ENCODE peak calls at places on chromosomes 5 and 9, in four cellular contexts. One of them, this sample, is unnamed.

GRCh38 chr9:31490551-31491106 is 893.8 kb upstream of the ACO1 start:
- DNase-seq in COR-L47: no peak
- DNase-seq in left ventricle myocardium inferior: no peak
- DNase-seq in CD8-positive, alpha-beta T cell: no peak
- DNase-seq in this sample: no peak

GRCh38 chr5:159049844-159050318 is 49.8 kb downstream of the EBF1 start:
- DNase-seq in COR-L47: no peak
- DNase-seq in left ventricle myocardium inferior: no peak
- DNase-seq in CD8-positive, alpha-beta T cell: no peak
- DNase-seq in this sample: no peak

GRCh38 chr9:126514037-126514821 is 99.5 kb upstream of the LMX1B start:
- DNase-seq in COR-L47: peak
- DNase-seq in left ventricle myocardium inferior: peak
- DNase-seq in CD8-positive, alpha-beta T cell: peak
- DNase-seq in this sample: no peak

GRCh38 chr9:131656356-131657030 is 83.4 kb downstream of the RAPGEF1 start:
- DNase-seq in COR-L47: no peak
- DNase-seq in left ventricle myocardium inferior: peak
- DNase-seq in CD8-positive, alpha-beta T cell: peak
- DNase-seq in this sample: peak

GRCh38 chr5:166251786-166252185 is 2039.7 kb upstream of the WWC1 start:
- DNase-seq in COR-L47: no peak
- DNase-seq in left ventricle myocardium inferior: no peak
- DNase-seq in CD8-positive, alpha-beta T cell: no peak
- DNase-seq in this sample: no peak

GRCh38 chr9:91273853-91274552 is 87.7 kb downstream of the AUH start:
- DNase-seq in COR-L47: no peak
- DNase-seq in left ventricle myocardium inferior: no peak
- DNase-seq in CD8-positive, alpha-beta T cell: no peak
- DNase-seq in this sample: no peak

GRCh38 chr5:179288101-179288808 is 57.0 kb downstream of the ADAMTS2 start:
- DNase-seq in COR-L47: no peak
- DNase-seq in left ventricle myocardium inferior: no peak
- DNase-seq in CD8-positive, alpha-beta T cell: no peak
- DNase-seq in this sample: no peak

GRCh38 chr5:150377964-150378694 is 20.6 kb downstream of the TCOF1 start:
- DNase-seq in COR-L47: no peak
- DNase-seq in left ventricle myocardium inferior: no peak
- DNase-seq in CD8-positive, alpha-beta T cell: no peak
- DNase-seq in this sample: no peak

GRCh38 chr9:34884732-34885131 is 73.4 kb upstream of the PHF24 start:
- DNase-seq in COR-L47: no peak
- DNase-seq in left ventricle myocardium inferior: no peak
- DNase-seq in CD8-positive, alpha-beta T cell: no peak
- DNase-seq in this sample: no peak

GRCh38 chr9:127182901-127183746 is 60.7 kb upstream of the ANGPTL2 start:
- DNase-seq in COR-L47: no peak
- DNase-seq in left ventricle myocardium inferior: no peak
- DNase-seq in CD8-positive, alpha-beta T cell: no peak
- DNase-seq in this sample: no peak

GRCh38 chr9:121640076-121640475 is 11.4 kb upstream of the DAB2IP start:
- DNase-seq in COR-L47: no peak
- DNase-seq in left ventricle myocardium inferior: peak
- DNase-seq in CD8-positive, alpha-beta T cell: no peak
- DNase-seq in this sample: no peak

GRCh38 chr5:136194611-136195010 is 1.6 kb upstream of the SMIM32 start:
- DNase-seq in COR-L47: no peak
- DNase-seq in left ventricle myocardium inferior: no peak
- DNase-seq in CD8-positive, alpha-beta T cell: no peak
- DNase-seq in this sample: no peak

GRCh38 chr9:12723409-12724028 is 30.3 kb downstream of the TYRP1 start:
- DNase-seq in COR-L47: peak
- DNase-seq in left ventricle myocardium inferior: no peak
- DNase-seq in CD8-positive, alpha-beta T cell: no peak
- DNase-seq in this sample: no peak

GRCh38 chr9:70021026-70021571 is 22.5 kb upstream of the MAMDC2 start:
- DNase-seq in COR-L47: peak
- DNase-seq in left ventricle myocardium inferior: peak
- DNase-seq in CD8-positive, alpha-beta T cell: no peak
- DNase-seq in this sample: no peak

GRCh38 chr9:110777843-110778215 is 109.2 kb downstream of the MUSK start:
- DNase-seq in COR-L47: no peak
- DNase-seq in left ventricle myocardium inferior: no peak
- DNase-seq in CD8-positive, alpha-beta T cell: no peak
- DNase-seq in this sample: no peak

GRCh38 chr9:122948313-122948712 is 7.5 kb downstream of the RABGAP1 start:
- DNase-seq in COR-L47: no peak
- DNase-seq in left ventricle myocardium inferior: no peak
- DNase-seq in CD8-positive, alpha-beta T cell: no peak
- DNase-seq in this sample: no peak

GRCh38 chr9:31137850-31138160 is 1246.6 kb upstream of the ACO1 start:
- DNase-seq in COR-L47: no peak
- DNase-seq in left ventricle myocardium inferior: no peak
- DNase-seq in CD8-positive, alpha-beta T cell: no peak
- DNase-seq in this sample: no peak

GRCh38 chr5:10157085-10157669 is 92.5 kb downstream of the ATPSCKMT start:
- DNase-seq in COR-L47: no peak
- DNase-seq in left ventricle myocardium inferior: no peak
- DNase-seq in CD8-positive, alpha-beta T cell: no peak
- DNase-seq in this sample: no peak

GRCh38 chr5:21701317-21701716 is 1151.8 kb downstream of the CDH12 start:
- DNase-seq in COR-L47: no peak
- DNase-seq in left ventricle myocardium inferior: no peak
- DNase-seq in CD8-positive, alpha-beta T cell: no peak
- DNase-seq in this sample: no peak